ENCODE peak calls at places on chromosome 9, in four cellular contexts. E is thyroid gland; X is hepatocyte; Z is CD8-positive, alpha-beta T cell. F is an unnamed sample. For H3K4me1, the result is how much of the 10 kb centered on the place peaks cover.

GRCh38 chr9:105444130-105444529 is 3.7 kb upstream of the FSD1L start:
- DNase-seq in E (no peak), X (no peak), Z (no peak), F (no peak)

GRCh38 chr9:84139296-84140100 is 158.9 kb downstream of the RMI1 start:
- DNase-seq in E (peak), X (peak), Z (no peak), F (no peak)

GRCh38 chr9:126956929-126957686 is 42.5 kb downstream of the RALGPS1 start:
- DNase-seq in E (peak), X (peak), Z (no peak), F (peak)

GRCh38 chr9:126864771-126865170 is 4.3 kb downstream of the ZBTB34 start:
- DNase-seq in E (no peak), X (no peak), Z (no peak), F (no peak)

GRCh38 chr9:121976751-121977150 is 116.4 kb downstream of the TTLL11 start:
- DNase-seq in E (no peak), X (peak), Z (no peak), F (no peak)

GRCh38 chr9:35935261-35935660 is 22.7 kb downstream of the OR2S2 start:
- DNase-seq in E (no peak), X (no peak), Z (no peak), F (no peak)

GRCh38 chr9:105127863-105128220 is 116.6 kb upstream of the SLC44A1 start:
- DNase-seq in E (no peak), X (no peak), Z (peak), F (no peak)

GRCh38 chr9:118940477-118940876 is 428.8 kb downstream of the BRINP1 start:
- DNase-seq in E (no peak), X (no peak), Z (no peak), F (no peak)

GRCh38 chr9:121780641-121781040 is 129.2 kb downstream of the DAB2IP start:
- DNase-seq in E (no peak), X (no peak), Z (no peak), F (no peak)

GRCh38 chr9:94014066-94014654 is 59.0 kb upstream of the BARX1 start:
- DNase-seq in E (no peak), X (peak), Z (no peak), F (no peak)

GRCh38 chr9:11194249-11194648 is 581.4 kb upstream of the PTPRD start:
- DNase-seq in E (no peak), X (no peak), Z (no peak), F (no peak)

GRCh38 chr9:33153666-33154065 is 13.5 kb downstream of the B4GALT1 start:
- DNase-seq in E (no peak), X (no peak), Z (no peak), F (no peak)

GRCh38 chr9:98994226-98995058 is 50.7 kb downstream of the COL15A1 start:
- DNase-seq in E (no peak), X (no peak), Z (no peak), F (peak)
- H3K4me1 ChIP-seq in E (under half), X (under half), Z (under half), F (under half)

GRCh38 chr9:970310-971002 is 6.0 kb upstream of the DMRT3 start:
- DNase-seq in E (no peak), X (no peak), Z (no peak), F (peak)
- H3K4me1 ChIP-seq in E (under half), X (under half), Z (under half), F (under half)

GRCh38 chr9:87558606-87559005 is 60.9 kb downstream of the DAPK1 start:
- DNase-seq in E (no peak), X (no peak), Z (no peak), F (no peak)
- H3K4me1 ChIP-seq in E (under half), X (under half), Z (under half), F (under half)

GRCh38 chr9:78298046-78298511 is 1.2 kb downstream of the PSAT1 start:
- DNase-seq in E (no peak), X (no peak), Z (no peak), F (peak)

GRCh38 chr9:78296893-78297671 is at the start of gene PSAT1:
- DNase-seq in E (peak), X (peak), Z (peak), F (peak)

GRCh38 chr9:78301466-78301865 is 4.5 kb downstream of the PSAT1 start:
- DNase-seq in E (no peak), X (no peak), Z (no peak), F (no peak)

GRCh38 chr9:78297672-78297961 is 692 bp downstream of the PSAT1 start:
- DNase-seq in E (no peak), X (no peak), Z (no peak), F (no peak)

GRCh38 chr9:78300209-78300608 is 3.3 kb downstream of the PSAT1 start:
- DNase-seq in E (no peak), X (no peak), Z (no peak), F (no peak)
- H3K4me1 ChIP-seq in E (under half), X (under half), Z (under half), F (under half)

DNA sequence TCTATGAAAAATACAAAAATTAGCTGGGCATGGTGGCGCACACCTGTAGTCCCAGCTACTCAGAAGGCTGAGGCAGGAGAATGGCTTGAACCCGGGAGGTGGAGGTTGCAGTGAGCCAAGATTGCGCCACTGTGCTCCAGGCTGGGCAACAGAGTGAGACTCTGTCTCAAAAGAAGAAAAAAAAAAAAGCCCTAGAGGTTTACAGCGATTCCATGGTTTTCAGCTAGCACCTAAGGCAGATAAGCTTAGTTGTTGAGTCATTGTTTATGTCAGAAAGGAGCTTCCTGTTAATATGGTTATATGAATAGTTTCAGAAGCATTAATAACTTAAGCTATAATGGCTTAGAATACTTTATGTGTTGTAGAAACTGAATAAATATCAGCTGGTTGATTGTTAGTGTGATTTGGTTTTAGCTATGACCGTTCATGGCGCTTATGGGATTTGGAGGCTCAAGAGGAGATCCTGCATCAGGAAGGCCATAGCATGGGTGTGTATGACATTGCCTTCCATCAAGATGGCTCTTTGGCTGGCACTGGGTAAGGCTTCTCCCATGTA is 13.0 kb downstream of the RNF183 start:
- DNase-seq in E (no peak), X (no peak), Z (no peak), F (no peak)
- H3K4me1 ChIP-seq in E (under half), X (under half), Z (under half), F (under half)

GRCh38 chr9:128105538-128106175 is 21.9 kb downstream of the PTGES2 start:
- DNase-seq in E (no peak), X (no peak), Z (no peak), F (no peak)
- H3K4me1 ChIP-seq in E (under half), X (under half), Z (under half), F (under half)

DNA sequence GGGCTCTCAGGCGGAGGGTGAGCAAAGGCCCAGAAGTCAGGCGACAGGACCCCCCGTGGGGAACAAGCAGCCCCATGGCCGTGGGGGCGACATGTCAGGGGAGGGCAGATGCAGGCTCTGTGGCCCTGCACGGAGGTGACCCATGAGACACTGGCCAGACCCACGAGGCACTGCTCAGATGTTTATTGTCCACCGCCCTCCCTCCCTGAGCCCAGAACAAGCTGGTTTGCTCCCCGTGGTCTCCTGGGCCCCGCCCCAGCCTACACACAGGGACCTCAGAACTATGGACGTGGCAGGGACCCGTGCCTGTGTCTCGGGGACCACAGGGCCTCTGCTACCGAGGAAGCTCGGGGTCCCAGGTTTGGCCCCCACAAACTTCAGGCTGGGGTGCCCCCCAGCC is 1.9 kb downstream of the FUT7 start:
- DNase-seq in E (no peak), X (no peak), Z (no peak), F (no peak)
- H3K4me1 ChIP-seq in E (under half), X (under half), Z (half or more), F (under half)

DNA sequence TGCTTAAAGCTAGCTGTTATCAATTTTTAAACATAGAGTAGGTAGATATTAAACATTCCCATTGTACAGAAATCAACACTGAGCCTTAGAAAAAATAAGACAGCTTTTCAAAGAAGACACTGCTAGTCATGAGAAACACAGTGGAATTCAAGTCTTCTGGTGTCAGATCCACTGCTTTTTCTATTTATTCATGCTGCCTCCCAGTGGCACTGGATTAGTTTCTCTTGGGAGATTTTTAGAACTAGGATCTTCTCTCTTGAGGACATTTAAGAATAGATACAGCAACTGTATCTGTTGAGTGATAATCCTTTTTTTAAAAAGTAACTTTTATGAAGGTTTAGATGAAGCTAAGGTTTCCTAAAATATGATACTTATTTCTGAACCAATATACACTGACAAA is 1635.4 kb upstream of the C9orf72 start:
- DNase-seq in E (no peak), X (peak), Z (no peak), F (no peak)
- H3K4me1 ChIP-seq in E (under half), X (under half), Z (under half), F (under half)

GRCh38 chr9:124016152-124017063 is 4.8 kb downstream of the LHX2 start:
- DNase-seq in E (no peak), X (no peak), Z (no peak), F (peak)
- H3K4me1 ChIP-seq in E (under half), X (under half), Z (under half), F (under half)

DNA sequence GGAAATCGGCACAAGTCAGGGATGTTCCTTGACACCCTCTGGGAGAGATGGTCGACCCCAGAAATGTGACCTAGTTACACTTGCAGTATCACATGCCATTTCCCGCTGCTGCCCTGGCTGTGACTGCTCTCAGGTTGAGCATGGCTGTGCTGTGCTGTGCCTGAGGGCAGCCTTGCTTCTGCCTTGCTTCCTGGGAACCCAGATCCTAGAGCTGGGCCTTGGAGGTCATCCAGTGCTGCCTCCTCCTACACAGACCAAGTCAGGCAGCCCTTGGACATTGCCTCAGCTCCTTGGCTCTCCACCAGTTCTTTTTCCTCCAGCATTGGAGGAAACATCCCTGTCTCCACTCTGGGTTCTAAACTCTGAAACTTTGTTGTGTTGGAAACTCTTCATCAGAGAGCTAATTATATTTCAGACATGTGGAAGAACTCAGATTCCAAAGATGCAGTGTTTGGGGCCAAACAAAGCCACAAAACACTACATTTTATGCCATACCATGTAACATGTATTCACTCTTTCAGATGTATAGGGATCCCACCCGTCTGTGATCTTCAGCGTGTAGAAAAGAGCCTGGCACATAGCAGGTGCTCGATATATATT is 6.1 kb downstream of the MAMDC2 start:
- DNase-seq in E (peak), X (peak), Z (no peak), F (no peak)
- H3K4me1 ChIP-seq in E (under half), X (under half), Z (under half), F (under half)